ENCODE peak calls at places on chromosomes 3 and 15, in four cellular contexts. H is SW 1271, R is hippocampal formation, E is HTR-8/SVneo. G is an unnamed sample.

GRCh38 chr3:12462159-12462962 is 21.9 kb upstream of the TSEN2 start:
- DNase-seq in H (no peak), R (no peak), E (no peak), G (no peak)

GRCh38 chr3:177770821-177771220 is 573.5 kb upstream of the TBL1XR1 start:
- DNase-seq in H (no peak), R (no peak), E (no peak), G (no peak)

GRCh38 chr15:90086868-90087268 is 15.4 kb downstream of the IDH2 start:
- DNase-seq in H (peak; percentile 32), R (no peak), E (no peak), G (no peak)

GRCh38 chr3:138653567-138653966 is 45.0 kb downstream of the FAIM start:
- DNase-seq in H (no peak), R (no peak), E (no peak), G (no peak)

GRCh38 chr15:38059665-38060064 is 125.2 kb downstream of the TMCO5A start:
- DNase-seq in H (no peak), R (no peak), E (peak; percentile 11), G (no peak)

GRCh38 chr3:50242778-50243551 is 7.0 kb downstream of the GNAI2 start:
- DNase-seq in H (no peak), R (no peak), E (no peak), G (no peak)

GRCh38 chr3:139325551-139325950 is 18.3 kb upstream of the MRPS22 start:
- DNase-seq in H (no peak), R (no peak), E (no peak), G (no peak)

GRCh38 chr3:186530415-186530814 is 13.8 kb downstream of the CRYGS start:
- DNase-seq in H (no peak), R (no peak), E (no peak), G (no peak)

GRCh38 chr15:85457392-85457968 is 77.1 kb downstream of the AKAP13 start:
- DNase-seq in H (peak; percentile 26), R (no peak), E (no peak), G (no peak)

GRCh38 chr15:70045045-70045444 is 52.7 kb downstream of the TLE3 start:
- DNase-seq in H (no peak), R (no peak), E (no peak), G (no peak)

GRCh38 chr3:38454179-38454883 is 641 bp downstream of the ACVR2B start:
- DNase-seq in H (peak; percentile 28), R (no peak), E (no peak), G (no peak)

GRCh38 chr3:48614044-48614443 is 4.6 kb upstream of the UQCRC1 start:
- DNase-seq in H (no peak), R (no peak), E (peak; percentile 67), G (no peak)

GRCh38 chr3:57998366-57999283 is 9.6 kb upstream of the FLNB start:
- DNase-seq in H (no peak), R (no peak), E (no peak), G (no peak)

GRCh38 chr15:91186892-91187644 is 87.0 kb downstream of the SV2B start:
- DNase-seq in H (peak; percentile 14), R (no peak), E (peak; percentile 9), G (no peak)

GRCh38 chr3:62139957-62140356 is 233.4 kb downstream of the FEZF2 start:
- DNase-seq in H (no peak), R (no peak), E (no peak), G (no peak)

G was measured in HCT116.